ENCODE peak calls at places on chromosomes 12 and 14, in five cellular contexts. One of them, this sample, is unnamed.

GRCh38 chr14:95389471-95390011 is 69.8 kb upstream of the CLMN start:
- DNase-seq in amniotic stem cell: no peak
- DNase-seq in MV-4-11: no peak
- DNase-seq in CD8-positive, alpha-beta T cell: no peak
- DNase-seq in A549: no peak
- DNase-seq in this sample: no peak

GRCh38 chr14:55581011-55581806 is 1.2 kb downstream of the KTN1 start:
- DNase-seq in MV-4-11: peak
- DNase-seq in A549: peak
- DNase-seq in amniotic stem cell: no peak
- DNase-seq in CD8-positive, alpha-beta T cell: peak
- DNase-seq in this sample: peak

GRCh38 chr12:121530600-121531355 is 50.0 kb downstream of the KDM2B start:
- DNase-seq in CD8-positive, alpha-beta T cell: peak
- DNase-seq in A549: no peak
- DNase-seq in amniotic stem cell: peak
- DNase-seq in MV-4-11: peak
- DNase-seq in this sample: peak

GRCh38 chr14:32121948-32122347 is 44.8 kb downstream of the ARHGAP5 start:
- DNase-seq in A549: no peak
- DNase-seq in MV-4-11: no peak
- DNase-seq in amniotic stem cell: no peak
- DNase-seq in CD8-positive, alpha-beta T cell: no peak
- DNase-seq in this sample: no peak

GRCh38 chr12:106919910-106920544 is 35.7 kb upstream of the TMEM263 start:
- DNase-seq in MV-4-11: peak
- DNase-seq in CD8-positive, alpha-beta T cell: no peak
- DNase-seq in A549: peak
- DNase-seq in amniotic stem cell: no peak
- DNase-seq in this sample: no peak

GRCh38 chr12:6364037-6364360 is 11.4 kb downstream of the SCNN1A start:
- DNase-seq in amniotic stem cell: no peak
- DNase-seq in CD8-positive, alpha-beta T cell: no peak
- DNase-seq in MV-4-11: no peak
- DNase-seq in A549: no peak
- DNase-seq in this sample: no peak

GRCh38 chr14:49918709-49919108 is 25.8 kb downstream of the ARF6 start:
- DNase-seq in A549: no peak
- DNase-seq in amniotic stem cell: no peak
- DNase-seq in MV-4-11: no peak
- DNase-seq in CD8-positive, alpha-beta T cell: no peak
- DNase-seq in this sample: no peak

GRCh38 chr12:57693317-57693658 is 644 bp upstream of the OS9 start:
- DNase-seq in amniotic stem cell: no peak
- DNase-seq in MV-4-11: no peak
- DNase-seq in CD8-positive, alpha-beta T cell: no peak
- DNase-seq in A549: no peak
- DNase-seq in this sample: no peak

GRCh38 chr14:24399981-24400718 is 1.3 kb downstream of the NYNRIN start:
- DNase-seq in A549: no peak
- DNase-seq in MV-4-11: no peak
- DNase-seq in amniotic stem cell: no peak
- DNase-seq in CD8-positive, alpha-beta T cell: no peak
- DNase-seq in this sample: no peak

GRCh38 chr12:123763093-123763492 is 992 bp downstream of the DNAH10 start:
- DNase-seq in CD8-positive, alpha-beta T cell: no peak
- DNase-seq in MV-4-11: no peak
- DNase-seq in A549: no peak
- DNase-seq in amniotic stem cell: no peak
- DNase-seq in this sample: peak

GRCh38 chr12:66241061-66242043 is 52.3 kb downstream of the IRAK3 start:
- DNase-seq in amniotic stem cell: no peak
- DNase-seq in A549: no peak
- DNase-seq in MV-4-11: peak
- DNase-seq in CD8-positive, alpha-beta T cell: no peak
- DNase-seq in this sample: no peak

GRCh38 chr12:41034686-41035085 is 153.4 kb upstream of the PDZRN4 start:
- DNase-seq in amniotic stem cell: no peak
- DNase-seq in CD8-positive, alpha-beta T cell: no peak
- DNase-seq in A549: no peak
- DNase-seq in MV-4-11: no peak
- DNase-seq in this sample: no peak

This sample was measured in H9.